ENCODE peak calls at places on chromosomes 13 and 19, in five cellular contexts. E is fibroblast of lung, R is tibial artery, X is CD14-positive monocyte, P is chondrocyte. D is an unnamed sample.

GRCh38 chr19:31512403-31512970 is 163.3 kb upstream of the TSHZ3 start:
- DNase-seq in E (no peak), R (no peak), X (no peak), P (no peak), D (no peak)

GRCh38 chr19:12783849-12784393 is 7.4 kb upstream of the JUNB start:
- DNase-seq in E (no peak), R (peak), X (peak), P (no peak), D (no peak)

GRCh38 chr13:87123987-87124784 is 547.0 kb upstream of the SLITRK5 start:
- DNase-seq in E (peak), R (no peak), X (no peak), P (no peak), D (no peak)

GRCh38 chr19:35216833-35217707 is 11.5 kb downstream of the FAM187B start:
- DNase-seq in E (no peak), R (no peak), X (peak), P (no peak), D (peak)

GRCh38 chr13:32746474-32746873 is 160.2 kb downstream of the PDS5B start:
- DNase-seq in E (peak), R (no peak), X (no peak), P (no peak), D (no peak)

GRCh38 chr19:46733693-46734240 is 12.1 kb upstream of the FKRP start:
- DNase-seq in E (no peak), R (no peak), X (no peak), P (no peak), D (no peak)

GRCh38 chr19:15010497-15011255 is 31.0 kb upstream of the SLC1A6 start:
- DNase-seq in E (no peak), R (no peak), X (no peak), P (no peak), D (no peak)

GRCh38 chr19:18044825-18045304 is 36.9 kb downstream of the ARRDC2 start:
- DNase-seq in E (peak), R (peak), X (peak), P (no peak), D (peak)

GRCh38 chr13:19586904-19587634 is 25.7 kb upstream of the TPTE2 start:
- DNase-seq in E (peak), R (no peak), X (peak), P (no peak), D (no peak)

GRCh38 chr19:6041991-6042421 is 64.1 kb upstream of the RANBP3 start:
- DNase-seq in E (no peak), R (peak), X (no peak), P (peak), D (no peak)

GRCh38 chr19:44576843-44577565 is 36.4 kb upstream of the IGSF23 start:
- DNase-seq in E (peak), R (no peak), X (no peak), P (no peak), D (no peak)

GRCh38 chr13:111251646-111252448 is 68.6 kb upstream of the TEX29 start:
- DNase-seq in E (peak), R (no peak), X (no peak), P (no peak), D (no peak)

GRCh38 chr19:6087074-6087506 is 23.2 kb downstream of the RFX2 start:
- DNase-seq in E (no peak), R (no peak), X (no peak), P (no peak), D (no peak)

GRCh38 chr19:30102666-30103065 is 160.6 kb downstream of the URI1 start:
- DNase-seq in E (no peak), R (no peak), X (no peak), P (no peak), D (no peak)

GRCh38 chr13:23567792-23568480 is 2.3 kb upstream of the TNFRSF19 start:
- DNase-seq in E (peak), R (no peak), X (no peak), P (no peak), D (peak)

GRCh38 chr19:7497292-7497691 is 8.5 kb upstream of the PEX11G start:
- DNase-seq in E (no peak), R (no peak), X (no peak), P (no peak), D (no peak)

GRCh38 chr19:48874309-48875135 is 2.3 kb downstream of the PPP1R15A start:
- DNase-seq in E (peak), R (peak), X (peak), P (no peak), D (no peak)

DNA sequence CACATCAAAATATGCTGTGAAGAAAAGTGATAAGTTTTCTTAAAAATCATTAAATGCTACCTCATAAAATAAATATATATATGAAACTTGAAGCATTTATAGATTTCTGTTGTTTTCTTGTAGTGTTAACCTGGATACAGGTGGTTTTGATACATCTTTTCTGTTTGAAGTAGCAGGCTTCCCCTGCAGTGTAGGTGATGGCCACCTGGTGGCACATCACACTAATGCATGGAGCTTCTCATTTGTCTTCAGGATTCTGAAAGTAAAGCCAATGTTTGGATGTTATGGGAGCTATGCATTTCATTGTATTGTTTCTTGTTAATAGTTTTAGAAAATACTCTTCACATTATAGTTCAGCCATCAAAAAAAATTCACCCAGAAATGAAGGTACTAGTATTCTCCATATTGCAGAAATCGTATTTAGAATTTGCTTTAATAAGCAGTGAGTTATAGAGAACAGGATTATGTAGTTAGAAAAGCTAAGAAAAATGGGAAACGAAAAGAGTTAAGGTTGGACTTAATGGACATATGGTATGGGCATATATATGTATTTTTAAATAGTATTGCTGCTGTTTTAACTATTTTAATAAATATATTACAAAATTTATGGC is 18.7 kb downstream of the GPR180 start:
- DNase-seq in E (peak), R (no peak), X (no peak), P (no peak), D (no peak)
- TF ChIP-seq CTCF in E (peak), R (no peak), X (peak), P (peak), D (no peak)

GRCh38 chr19:10895920-10896319 is 24.6 kb downstream of the CARM1 start:
- DNase-seq in E (no peak), R (no peak), X (no peak), P (no peak), D (no peak)
- TF ChIP-seq CTCF in E (no peak), R (no peak), X (no peak), P (no peak), D (no peak)

DNA sequence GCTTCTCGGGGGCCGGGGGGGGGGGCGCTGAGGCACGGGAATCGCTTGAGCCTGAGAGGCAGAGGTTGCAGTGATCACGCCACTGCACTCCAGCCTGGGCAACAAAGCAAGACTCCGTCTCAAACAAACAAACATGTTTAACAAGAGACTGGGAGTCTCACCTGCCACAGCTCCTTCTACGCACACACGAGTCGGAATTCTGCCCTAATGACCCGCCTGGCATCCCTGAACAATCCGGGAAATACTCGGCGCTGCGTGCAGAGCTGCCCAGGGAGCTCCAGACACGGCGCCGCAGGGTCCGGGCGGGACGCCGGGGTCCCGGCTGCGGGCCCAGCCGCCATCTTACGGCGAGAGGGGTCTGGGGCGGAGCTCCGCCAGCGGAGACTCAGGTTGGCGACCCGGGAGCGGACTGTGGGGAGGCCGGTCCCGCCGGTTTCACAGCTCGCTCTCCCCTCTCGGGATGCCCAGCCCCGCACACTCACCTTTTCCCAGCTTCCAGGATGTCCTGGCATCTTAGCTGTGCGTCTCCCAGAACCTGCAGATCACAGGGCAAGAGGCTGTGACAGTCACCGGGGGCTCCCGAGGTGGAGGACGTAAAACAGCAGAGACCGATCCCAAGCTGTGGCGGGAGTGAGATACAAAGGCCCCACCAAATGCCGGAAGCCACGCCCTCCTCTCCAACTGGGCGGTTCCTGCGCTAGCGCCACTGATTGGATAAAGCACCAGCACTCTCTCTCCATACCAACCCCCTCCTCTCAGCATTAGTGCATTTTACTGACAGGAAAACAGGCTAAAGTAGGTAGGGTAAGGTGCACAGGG is 23.6 kb upstream of the ZNF724 start:
- DNase-seq in E (peak), R (peak), X (peak), P (no peak), D (peak)
- TF ChIP-seq CTCF in E (no peak), R (no peak), X (no peak), P (peak), D (no peak)

GRCh38 chr13:27666951-27667350 is 45.3 kb downstream of the POLR1D start:
- DNase-seq in E (no peak), R (no peak), X (no peak), P (no peak), D (no peak)

GRCh38 chr13:27662738-27663470 is 41.2 kb downstream of the POLR1D start:
- DNase-seq in E (no peak), R (no peak), X (no peak), P (no peak), D (no peak)

GRCh38 chr13:27663947-27664346 is 42.3 kb downstream of the POLR1D start:
- DNase-seq in E (no peak), R (no peak), X (no peak), P (no peak), D (no peak)

GRCh38 chr13:27665761-27666160 is 44.1 kb downstream of the POLR1D start:
- DNase-seq in E (no peak), R (no peak), X (no peak), P (no peak), D (no peak)

DNA sequence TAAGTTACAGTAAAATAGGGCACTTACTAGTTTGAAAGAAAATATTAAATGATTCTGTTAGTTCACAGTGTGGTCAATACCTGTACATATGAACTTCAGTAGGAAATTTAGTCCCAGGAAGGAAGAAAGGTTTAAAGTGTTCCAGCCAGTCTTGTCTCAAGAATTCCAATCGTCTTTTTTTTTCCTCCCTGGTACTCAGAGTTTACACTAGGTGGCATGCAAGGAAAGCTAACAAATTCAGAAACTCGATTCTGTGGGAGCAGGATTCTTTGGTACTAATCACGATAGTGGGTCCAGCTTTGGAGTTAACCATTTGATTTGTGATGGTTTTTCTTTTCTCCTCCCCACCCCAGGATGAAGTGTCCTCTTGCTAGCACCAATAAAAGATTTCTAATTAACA is 43.6 kb downstream of the POLR1D start:
- DNase-seq in E (no peak), R (no peak), X (no peak), P (no peak), D (no peak)
- TF ChIP-seq CTCF in E (peak), R (no peak), X (no peak), P (peak), D (peak)

GRCh38 chr13:47588676-47589075 is 412.4 kb downstream of the SUCLA2 start:
- DNase-seq in E (no peak), R (no peak), X (no peak), P (no peak), D (no peak)
- TF ChIP-seq CTCF in E (no peak), R (no peak), X (peak), P (peak), D (no peak)

DNA sequence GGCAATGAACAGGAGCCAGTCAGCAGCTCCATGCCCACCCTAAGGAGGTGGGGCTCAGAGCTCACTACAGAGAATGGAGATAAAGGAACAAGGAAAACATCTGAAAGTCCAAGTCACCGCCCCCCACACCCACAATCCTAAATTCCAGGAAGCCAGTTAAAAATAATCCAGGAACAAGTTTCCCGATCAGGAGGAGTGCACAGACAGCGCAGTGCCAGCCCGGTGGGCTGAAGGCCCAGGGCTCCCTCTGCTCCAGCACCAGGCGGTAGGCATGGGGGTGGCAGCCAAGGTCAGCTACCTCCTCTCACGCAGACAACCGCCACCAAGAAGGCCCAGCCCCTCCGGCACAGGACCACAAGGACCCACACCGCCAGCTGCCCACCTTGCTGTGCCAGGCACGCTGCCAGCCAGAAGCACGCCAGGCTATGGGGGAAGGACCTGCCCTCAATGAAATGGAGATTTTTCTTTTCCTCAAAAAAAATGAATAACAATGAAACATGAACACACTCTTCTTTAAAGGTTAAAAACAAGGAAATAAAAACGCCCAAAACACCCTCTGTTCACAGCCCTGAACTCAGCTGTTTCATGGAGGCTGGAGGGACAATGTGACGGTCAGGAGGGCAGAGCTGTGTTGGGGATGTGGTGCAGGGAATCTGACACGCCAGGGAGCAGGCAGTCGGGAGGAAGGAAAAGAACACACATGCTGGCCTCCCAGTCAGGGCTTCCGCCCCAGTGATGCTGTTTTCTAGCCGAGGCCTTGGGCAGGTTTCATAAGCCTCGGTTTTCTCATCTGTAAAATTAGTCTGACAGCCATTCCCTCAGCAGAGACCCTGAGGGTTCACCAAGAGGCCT is 11.0 kb downstream of the STK24 start:
- DNase-seq in E (peak), R (peak), X (no peak), P (no peak), D (no peak)
- TF ChIP-seq CTCF in E (no peak), R (no peak), X (no peak), P (no peak), D (no peak)

D was measured in gastrocnemius medialis.